ENCODE peak calls at places on chromosomes 7 and 10, in five cellular contexts. A is endothelial cell, I is psoas muscle, E is right lobe of liver, P is lower lobe of right lung. F is an unnamed sample.

GRCh38 chr7:50531401-50531906 is 33.8 kb downstream of the DDC start:
- DNase-seq in A (no peak), I (no peak), E (no peak), P (no peak), F (no peak)

GRCh38 chr7:128236924-128237586 is 4.0 kb upstream of the LEP start:
- DNase-seq in A (no peak), I (no peak), E (no peak), P (no peak), F (no peak)

GRCh38 chr7:83934118-83934734 is 260.4 kb downstream of the SEMA3A start:
- DNase-seq in A (no peak), I (no peak), E (no peak), P (no peak), F (no peak)

GRCh38 chr10:131909929-131910328 is 9.1 kb downstream of the PPP2R2D start:
- DNase-seq in A (no peak), I (no peak), E (no peak), P (no peak), F (no peak)

GRCh38 chr10:11823989-11824346 is 812 bp downstream of the PROSER2 start:
- DNase-seq in A (no peak), I (no peak), E (no peak), P (no peak), F (no peak)

GRCh38 chr7:130672146-130672545 is 3.6 kb upstream of the COPG2 start:
- DNase-seq in A (no peak), I (no peak), E (no peak), P (no peak), F (no peak)

GRCh38 chr7:112495156-112495788 is 14.5 kb downstream of the LSMEM1 start:
- DNase-seq in A (no peak), I (no peak), E (no peak), P (no peak), F (no peak)

GRCh38 chr7:106041140-106041717 is 70.9 kb downstream of the SYPL1 start:
- DNase-seq in A (peak; percentile 66), I (no peak), E (no peak), P (no peak), F (no peak)

GRCh38 chr7:15801041-15801440 is 114.6 kb upstream of the MEOX2 start:
- DNase-seq in A (no peak), I (no peak), E (no peak), P (no peak), F (no peak)

GRCh38 chr7:151432658-151433521 is 7.1 kb downstream of the CRYGN start:
- DNase-seq in A (no peak), I (no peak), E (no peak), P (no peak), F (no peak)

GRCh38 chr7:115085421-115085820 is 163.5 kb downstream of the MDFIC start:
- DNase-seq in A (no peak), I (no peak), E (no peak), P (no peak), F (no peak)

GRCh38 chr7:92594746-92595145 is 4.6 kb upstream of the FAM133B start:
- DNase-seq in A (no peak), I (no peak), E (no peak), P (no peak), F (no peak)

GRCh38 chr10:14405076-14406065 is 74.6 kb upstream of the FRMD4A start:
- DNase-seq in A (no peak), I (no peak), E (no peak), P (no peak), F (peak; percentile 79)

GRCh38 chr7:111593343-111593742 is 31.1 kb upstream of the IMMP2L start:
- DNase-seq in A (no peak), I (no peak), E (no peak), P (no peak), F (no peak)

GRCh38 chr7:101535333-101535732 is 93.8 kb downstream of the MYL10 start:
- DNase-seq in A (no peak), I (no peak), E (peak; percentile 73), P (no peak), F (no peak)

GRCh38 chr7:87935373-87935706 is 1.3 kb downstream of the ADAM22 start:
- DNase-seq in A (no peak), I (no peak), E (no peak), P (no peak), F (no peak)
- TF ChIP-seq CTCF in A (no peak), I (no peak), E (no peak), P (no peak), F (no peak)

GRCh38 chr10:52486840-52487611 is 172.9 kb downstream of the DKK1 start:
- DNase-seq in A (no peak), I (no peak), E (no peak), P (no peak), F (peak; percentile 52)

GRCh38 chr10:52491246-52492000 is 177.3 kb downstream of the DKK1 start:
- DNase-seq in A (no peak), I (no peak), E (no peak), P (no peak), F (no peak)

GRCh38 chr10:52484426-52485065 is 170.5 kb downstream of the DKK1 start:
- DNase-seq in A (no peak), I (no peak), E (no peak), P (no peak), F (no peak)

GRCh38 chr10:52485486-52485885 is 171.4 kb downstream of the DKK1 start:
- DNase-seq in A (no peak), I (no peak), E (no peak), P (no peak), F (no peak)

GRCh38 chr10:52488606-52489485 is 174.8 kb downstream of the DKK1 start:
- DNase-seq in A (no peak), I (no peak), E (no peak), P (no peak), F (peak; percentile 18)
- TF ChIP-seq CTCF in A (peak; percentile 92), I (peak; percentile 65), E (peak; percentile 53), P (peak; percentile 43), F (peak; percentile 43)

GRCh38 chr7:1757601-1758000 is 87.5 kb downstream of the ELFN1 start:
- DNase-seq in A (no peak), I (no peak), E (no peak), P (no peak), F (no peak)

GRCh38 chr7:1755783-1756626 is 85.9 kb downstream of the ELFN1 start:
- DNase-seq in A (no peak), I (no peak), E (no peak), P (no peak), F (no peak)

GRCh38 chr7:1761097-1761496 is 91.0 kb downstream of the ELFN1 start:
- DNase-seq in A (no peak), I (no peak), E (no peak), P (no peak), F (no peak)

GRCh38 chr7:1758417-1758858 is 88.4 kb downstream of the ELFN1 start:
- DNase-seq in A (no peak), I (peak; percentile 76), E (peak; percentile 74), P (peak; percentile 46), F (no peak)

GRCh38 chr7:1758859-1759521 is 88.9 kb downstream of the ELFN1 start:
- DNase-seq in A (no peak), I (no peak), E (no peak), P (peak; percentile 35), F (no peak)
- TF ChIP-seq CTCF in A (no peak), I (no peak), E (no peak), P (no peak), F (no peak)

GRCh38 chr10:79067241-79068202 is 1.2 kb upstream of the ZMIZ1 start:
- DNase-seq in A (peak; percentile 96), I (peak; percentile 94), E (peak; percentile 92), P (peak; percentile 90), F (peak; percentile 77)
- TF ChIP-seq CTCF in A (peak; percentile 15), I (no peak), E (peak; percentile 10), P (peak; percentile 6), F (peak; percentile 20)

GRCh38 chr10:101222247-101222531 is 7.1 kb downstream of the LBX1 start:
- DNase-seq in A (no peak), I (no peak), E (no peak), P (no peak), F (no peak)

GRCh38 chr10:101221479-101222246 is 7.6 kb downstream of the LBX1 start:
- DNase-seq in A (no peak), I (no peak), E (no peak), P (no peak), F (no peak)

GRCh38 chr10:101218423-101219136 is 10.7 kb downstream of the LBX1 start:
- DNase-seq in A (no peak), I (no peak), E (no peak), P (no peak), F (no peak)

GRCh38 chr10:101219137-101219945 is 9.9 kb downstream of the LBX1 start:
- DNase-seq in A (no peak), I (no peak), E (no peak), P (no peak), F (no peak)

GRCh38 chr10:101219946-101220451 is 9.3 kb downstream of the LBX1 start:
- DNase-seq in A (no peak), I (no peak), E (no peak), P (no peak), F (no peak)
- TF ChIP-seq CTCF in A (no peak), I (no peak), E (no peak), P (no peak), F (no peak)

GRCh38 chr10:47021850-47022249 is 110.6 kb downstream of the PTPN20 start:
- DNase-seq in A (peak; percentile 3), I (no peak), E (no peak), P (no peak), F (no peak)
- TF ChIP-seq CTCF in A (peak; percentile 39), I (no peak), E (no peak), P (no peak), F (no peak)

F was measured in AG09319.